ENCODE peak calls at places on chromosomes 5 and 9, in ten cellular contexts. Z, P, M, X, B, E, S, C, V and L are unnamed samples.

GRCh38 chr9:114271556-114272510 is 51.1 kb upstream of the ORM1 start:
- DNase-seq in C (no peak), B (peak; percentile 49), Z (peak; percentile 66), P (no peak), M (no peak), S (peak; percentile 32), X (no peak), V (no peak), E (no peak), L (peak; percentile 40)

GRCh38 chr5:67805666-67806348 is 409.7 kb upstream of the PIK3R1 start:
- DNase-seq in P (no peak), X (no peak), V (no peak), M (no peak), B (no peak), Z (no peak), C (no peak), S (no peak), E (no peak), L (no peak)

GRCh38 chr5:158943057-158943456 is 156.7 kb downstream of the EBF1 start:
- DNase-seq in X (no peak), Z (no peak), E (peak; percentile 30), B (peak; percentile 96), S (no peak), V (no peak), P (no peak), M (no peak), C (peak; percentile 93), L (peak; percentile 87)

GRCh38 chr5:9927106-9927505 is 297.0 kb upstream of the TAS2R1 start:
- DNase-seq in B (peak; percentile 45), X (no peak), P (no peak), M (no peak), E (no peak), V (no peak), C (peak; percentile 83), S (no peak), Z (no peak), L (peak; percentile 78)

GRCh38 chr5:143083006-143083405 is 312.8 kb downstream of the ARHGAP26 start:
- DNase-seq in P (no peak), E (no peak), Z (no peak), B (no peak), M (no peak), S (no peak), V (no peak), X (no peak), C (peak; percentile 35), L (no peak)

GRCh38 chr5:61301345-61301744 is 30.7 kb upstream of the ZSWIM6 start:
- DNase-seq in V (no peak), X (no peak), P (no peak), S (no peak), C (peak; percentile 60), E (peak; percentile 41), B (peak; percentile 62), Z (peak; percentile 81), M (peak; percentile 73), L (peak; percentile 87)

GRCh38 chr9:23851024-23851629 is 25.1 kb upstream of the ELAVL2 start:
- DNase-seq in Z (no peak), E (no peak), C (peak; percentile 78), M (no peak), V (peak; percentile 85), S (no peak), P (no peak), B (no peak), X (no peak), L (no peak)

GRCh38 chr9:109401990-109402318 is 81.1 kb upstream of the EPB41L4B start:
- DNase-seq in Z (no peak), M (no peak), S (no peak), X (no peak), P (no peak), B (no peak), C (peak; percentile 10), E (no peak), V (no peak), L (peak; percentile 2)

GRCh38 chr9:23522952-23523351 is 303.1 kb downstream of the ELAVL2 start:
- DNase-seq in B (no peak), P (no peak), S (no peak), Z (no peak), M (no peak), E (no peak), V (no peak), C (no peak), X (no peak), L (no peak)